ENCODE peak calls at places on chromosomes 11 and 22, in six cellular contexts. J, W, Z, A, R and Y are unnamed samples.

GRCh38 chr11:35923452-35923851 is 20.4 kb upstream of the LDLRAD3 start:
- DNase-seq in W (no peak), A (no peak), J (no peak), Z (no peak), R (no peak), Y (no peak)

GRCh38 chr11:44316388-44317240 is 6.7 kb upstream of the ALX4 start:
- DNase-seq in W (no peak), R (no peak), A (no peak), Z (no peak), J (no peak), Y (peak; percentile 81)

GRCh38 chr22:20773793-20774212 is at the start of gene SERPIND1:
- DNase-seq in R (no peak), W (no peak), Z (no peak), J (no peak), A (no peak), Y (no peak)

GRCh38 chr22:17266261-17266971 is 47.2 kb upstream of the ADA2 start:
- DNase-seq in J (peak; percentile 89), R (peak; percentile 2), W (peak; percentile 83), A (no peak), Z (no peak), Y (peak; percentile 71)

GRCh38 chr11:47216141-47216798 is 1.5 kb downstream of the DDB2 start:
- DNase-seq in J (no peak), R (peak; percentile 93), W (no peak), Z (peak; percentile 87), A (peak; percentile 81), Y (no peak)

GRCh38 chr11:34146411-34146810 is 41.0 kb downstream of the NAT10 start:
- DNase-seq in W (no peak), Z (no peak), A (no peak), R (no peak), J (no peak), Y (no peak)

GRCh38 chr11:86068138-86068861 is 584 bp downstream of the PICALM start:
- DNase-seq in Z (no peak), J (peak; percentile 37), W (peak; percentile 23), R (peak; percentile 35), A (peak; percentile 39), Y (no peak)

GRCh38 chr22:48209473-48210271 is 1447.2 kb downstream of the TBC1D22A start:
- DNase-seq in R (no peak), A (no peak), J (no peak), Z (no peak), W (no peak), Y (no peak)

GRCh38 chr11:7851391-7851790 is 54.6 kb upstream of the OR5P2 start:
- DNase-seq in Z (no peak), J (no peak), W (no peak), R (no peak), A (no peak), Y (no peak)

GRCh38 chr11:116037851-116038250 is 533.6 kb upstream of the CADM1 start:
- DNase-seq in R (no peak), J (no peak), Z (no peak), A (no peak), W (no peak), Y (no peak)

GRCh38 chr22:19187716-19188563 is 9.4 kb upstream of the SLC25A1 start:
- DNase-seq in J (no peak), W (no peak), A (no peak), Z (no peak), R (no peak), Y (no peak)

GRCh38 chr22:33579448-33580093 is 340.7 kb downstream of the LARGE1 start:
- DNase-seq in Z (peak; percentile 38), J (peak; percentile 82), A (peak; percentile 83), R (peak; percentile 55), W (peak; percentile 53), Y (peak; percentile 53)

GRCh38 chr22:17201285-17201945 is 17.8 kb downstream of the ADA2 start:
- DNase-seq in Z (peak; percentile 18), R (peak; percentile 9), J (no peak), W (no peak), A (peak; percentile 3), Y (no peak)

GRCh38 chr22:44797181-44797720 is 44.9 kb downstream of the ARHGAP8 start:
- DNase-seq in A (no peak), Z (no peak), R (no peak), W (no peak), J (no peak), Y (no peak)

GRCh38 chr11:69891421-69892236 is 72.4 kb upstream of the FGF3 start:
- DNase-seq in J (no peak), R (peak; percentile 38), A (peak; percentile 12), W (no peak), Z (peak; percentile 51), Y (no peak)

GRCh38 chr11:123100378-123101085 is 38.6 kb upstream of the HSPA8 start:
- DNase-seq in R (no peak), Z (no peak), W (no peak), J (no peak), A (no peak), Y (no peak)
- H4K91ac ChIP-seq in R (no peak overlapping the region), Z (no peak overlapping the region), W (no peak overlapping the region), J (no peak overlapping the region), A (no peak overlapping the region), Y (no peak overlapping the region)

GRCh38 chr11:61054513-61054912 is 47.8 kb upstream of the CD5 start:
- DNase-seq in Z (no peak), A (no peak), J (no peak), W (no peak), R (no peak), Y (no peak)
- H4K91ac ChIP-seq in Z (no peak overlapping the region), A (no peak overlapping the region), J (no peak overlapping the region), W (no peak overlapping the region), R (no peak overlapping the region), Y (no peak overlapping the region)

GRCh38 chr11:9600166-9600565 is 26.7 kb downstream of the WEE1 start:
- DNase-seq in Z (no peak), A (no peak), W (no peak), J (no peak), R (no peak), Y (peak; percentile 45)
- H4K91ac ChIP-seq in Z (no peak overlapping the region), A (no peak overlapping the region), W (no peak overlapping the region), J (no peak overlapping the region), R (no peak overlapping the region), Y (peak overlapping the region; percentile 19)

GRCh38 chr22:31977141-31977781 is 32.9 kb downstream of the YWHAH start:
- DNase-seq in W (peak; percentile 72), R (peak; percentile 68), Z (peak; percentile 54), A (peak; percentile 88), J (peak; percentile 90), Y (peak; percentile 96)
- H4K91ac ChIP-seq in W (no peak overlapping the region), R (no peak overlapping the region), Z (no peak overlapping the region), A (no peak overlapping the region), J (no peak overlapping the region), Y (no peak overlapping the region)

GRCh38 chr22:36397767-36398093 is 10.0 kb upstream of the MYH9 start:
- DNase-seq in W (no peak), A (no peak), J (no peak), Z (no peak), R (no peak), Y (no peak)

GRCh38 chr22:36395922-36396321 is 8.2 kb upstream of the MYH9 start:
- DNase-seq in A (peak; percentile 98), J (no peak), W (no peak), R (peak; percentile 64), Z (peak; percentile 81), Y (no peak)

GRCh38 chr22:36397081-36397766 is 9.5 kb upstream of the MYH9 start:
- DNase-seq in J (no peak), W (no peak), Z (peak; percentile 72), R (peak; percentile 86), A (peak; percentile 61), Y (no peak)

GRCh38 chr22:36398602-36399472 is 11.1 kb upstream of the MYH9 start:
- DNase-seq in W (no peak), J (no peak), A (peak; percentile 77), R (peak; percentile 77), Z (peak; percentile 87), Y (no peak)

DNA sequence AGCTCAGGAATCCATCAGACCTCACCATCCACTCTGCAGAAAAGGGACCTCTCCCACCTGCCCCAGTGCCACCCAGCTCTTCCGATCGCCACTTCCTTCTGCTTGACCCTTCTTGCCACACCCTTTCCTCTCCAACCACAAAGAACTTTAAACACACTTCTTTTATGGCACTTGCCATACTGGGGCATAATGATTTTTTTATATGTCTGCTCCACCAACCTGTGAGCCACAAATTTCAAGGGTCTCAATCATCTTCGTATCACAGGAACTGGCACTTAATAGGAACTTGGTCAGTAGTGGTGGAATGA is 11.7 kb upstream of the MYH9 start:
- DNase-seq in Z (no peak), J (no peak), A (no peak), W (no peak), R (no peak), Y (no peak)
- H4K91ac ChIP-seq in Z (peak overlapping the region; percentile 75), J (no peak overlapping the region), A (no peak overlapping the region), W (no peak overlapping the region), R (no peak overlapping the region), Y (no peak overlapping the region)

DNA sequence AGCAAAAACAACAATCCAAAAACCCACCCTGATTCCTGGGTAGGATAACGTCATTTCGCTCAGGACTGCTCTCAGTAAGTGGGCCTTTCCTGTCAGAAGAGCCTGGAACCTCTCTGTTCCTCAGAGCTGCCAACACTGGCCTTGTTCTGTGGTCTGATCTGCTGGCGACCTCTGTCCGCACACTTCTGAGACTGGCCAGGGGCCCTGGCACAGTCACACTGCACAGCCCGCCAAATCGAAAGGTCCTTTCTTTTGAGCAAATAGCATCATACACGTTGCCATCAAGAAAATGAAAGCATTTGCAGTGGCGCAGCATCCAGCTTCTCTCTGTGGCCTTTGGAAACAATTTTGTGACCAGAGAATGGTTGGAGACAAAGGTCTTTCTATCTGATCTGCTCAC is 80.1 kb upstream of the SYT13 start:
- DNase-seq in J (no peak), Z (no peak), A (no peak), R (peak; percentile 6), W (no peak), Y (no peak)
- H4K91ac ChIP-seq in J (no peak overlapping the region), Z (no peak overlapping the region), A (no peak overlapping the region), R (no peak overlapping the region), W (no peak overlapping the region), Y (no peak overlapping the region)

GRCh38 chr11:66488957-66489356 is 8.7 kb downstream of the DPP3 start:
- DNase-seq in W (no peak), A (no peak), Z (no peak), R (no peak), J (no peak), Y (no peak)

GRCh38 chr11:66479741-66480115 is 506 bp upstream of the DPP3 start:
- DNase-seq in W (no peak), J (no peak), A (no peak), Z (no peak), R (no peak), Y (no peak)

GRCh38 chr11:66480116-66480938 is at the start of gene DPP3:
- DNase-seq in A (peak; percentile 98), W (peak; percentile 96), J (peak; percentile 99), Z (peak; percentile 95), R (peak; percentile 98), Y (peak; percentile 93)

GRCh38 chr11:66489636-66490035 is 9.4 kb downstream of the DPP3 start:
- DNase-seq in J (no peak), W (no peak), A (no peak), R (no peak), Z (no peak), Y (no peak)

GRCh38 chr11:66484825-66485380 is 4.7 kb downstream of the DPP3 start:
- DNase-seq in Z (no peak), R (no peak), W (no peak), A (no peak), J (no peak), Y (no peak)
- H4K91ac ChIP-seq in Z (no peak overlapping the region), R (no peak overlapping the region), W (no peak overlapping the region), A (no peak overlapping the region), J (no peak overlapping the region), Y (no peak overlapping the region)